ENCODE peak calls at places on chromosomes 16 and 17, in four cellular contexts. One of them, this sample, is unnamed.

GRCh38 chr16:1723450-1724147 is 17.6 kb downstream of the MAPK8IP3 start:
- DNase-seq in WTC11: peak; percentile 65
- DNase-seq in GM12878: no peak
- DNase-seq in K562: peak; percentile 64
- DNase-seq in this sample: peak; percentile 37

GRCh38 chr16:85306793-85307551 is 194.7 kb upstream of the CIBAR2 start:
- DNase-seq in WTC11: no peak
- DNase-seq in GM12878: no peak
- DNase-seq in K562: no peak
- DNase-seq in this sample: no peak

GRCh38 chr16:20897253-20897896 is 2.8 kb downstream of the DCUN1D3 start:
- DNase-seq in WTC11: no peak
- DNase-seq in GM12878: no peak
- DNase-seq in K562: no peak
- DNase-seq in this sample: peak; percentile 36

GRCh38 chr16:13193721-13194120 is 292.3 kb downstream of the SHISA9 start:
- DNase-seq in WTC11: no peak
- DNase-seq in GM12878: no peak
- DNase-seq in K562: no peak
- DNase-seq in this sample: no peak

GRCh38 chr17:15920758-15921239 is 24.1 kb upstream of the ADORA2B start:
- DNase-seq in WTC11: peak; percentile 20
- DNase-seq in GM12878: no peak
- DNase-seq in K562: peak; percentile 37
- DNase-seq in this sample: peak; percentile 77

GRCh38 chr17:51397361-51398127 is 137.2 kb downstream of the UTP18 start:
- DNase-seq in WTC11: no peak
- DNase-seq in GM12878: no peak
- DNase-seq in K562: no peak
- DNase-seq in this sample: no peak

GRCh38 chr17:57406131-57406980 is 150.0 kb downstream of the MSI2 start:
- DNase-seq in WTC11: no peak
- DNase-seq in GM12878: no peak
- DNase-seq in K562: no peak
- DNase-seq in this sample: peak; percentile 61

GRCh38 chr17:76071497-76072148 is 694 bp downstream of the SRP68 start:
- DNase-seq in WTC11: no peak
- DNase-seq in GM12878: no peak
- DNase-seq in K562: no peak
- DNase-seq in this sample: no peak

GRCh38 chr16:29007865-29008593 is 23.2 kb downstream of the LAT start:
- DNase-seq in WTC11: no peak
- DNase-seq in GM12878: no peak
- DNase-seq in K562: peak; percentile 42
- DNase-seq in this sample: no peak

GRCh38 chr17:75778861-75779249 is 5.8 kb upstream of the UNK start:
- DNase-seq in WTC11: peak; percentile 75
- DNase-seq in GM12878: no peak
- DNase-seq in K562: no peak
- DNase-seq in this sample: peak; percentile 49

GRCh38 chr17:29089601-29090044 is 46.7 kb downstream of the PIPOX start:
- DNase-seq in WTC11: no peak
- DNase-seq in GM12878: no peak
- DNase-seq in K562: no peak
- DNase-seq in this sample: no peak

GRCh38 chr16:567362-568256 is 804 bp downstream of the NHLRC4 start:
- DNase-seq in WTC11: no peak
- DNase-seq in GM12878: no peak
- DNase-seq in K562: no peak
- DNase-seq in this sample: no peak

GRCh38 chr16:66920924-66921680 is 2.4 kb upstream of the CDH16 start:
- DNase-seq in WTC11: no peak
- DNase-seq in GM12878: no peak
- DNase-seq in K562: no peak
- DNase-seq in this sample: no peak

GRCh38 chr17:81863833-81864768 is 3.8 kb upstream of the P4HB start:
- DNase-seq in WTC11: no peak
- DNase-seq in GM12878: no peak
- DNase-seq in K562: no peak
- DNase-seq in this sample: no peak

GRCh38 chr16:20300312-20301097 is 26.8 kb downstream of the GP2 start:
- DNase-seq in WTC11: peak; percentile 64
- DNase-seq in GM12878: peak; percentile 46
- DNase-seq in K562: peak; percentile 68
- DNase-seq in this sample: peak; percentile 71

GRCh38 chr16:19228057-19228456 is 57.5 kb upstream of the CLEC19A start:
- DNase-seq in WTC11: no peak
- DNase-seq in GM12878: no peak
- DNase-seq in K562: no peak
- DNase-seq in this sample: no peak

GRCh38 chr16:72023962-72024361 is 15.4 kb downstream of the DHODH start:
- DNase-seq in WTC11: no peak
- DNase-seq in GM12878: no peak
- DNase-seq in K562: no peak
- DNase-seq in this sample: peak; percentile 80

GRCh38 chr16:30839523-30840227 is 52.7 kb upstream of the ZNF629 start:
- DNase-seq in WTC11: no peak
- DNase-seq in GM12878: no peak
- DNase-seq in K562: no peak
- DNase-seq in this sample: no peak

GRCh38 chr17:56600246-56600645 is 6.7 kb downstream of the NOG start:
- DNase-seq in WTC11: no peak
- DNase-seq in GM12878: no peak
- DNase-seq in K562: no peak
- DNase-seq in this sample: no peak

GRCh38 chr16:27242868-27243590 is 25.5 kb downstream of the NSMCE1 start:
- DNase-seq in WTC11: no peak
- DNase-seq in GM12878: peak; percentile 71
- DNase-seq in K562: no peak
- DNase-seq in this sample: peak; percentile 83

GRCh38 chr16:55528974-55529373 is 20.1 kb downstream of the LPCAT2 start:
- DNase-seq in WTC11: no peak
- DNase-seq in GM12878: no peak
- DNase-seq in K562: no peak
- DNase-seq in this sample: no peak

DNA sequence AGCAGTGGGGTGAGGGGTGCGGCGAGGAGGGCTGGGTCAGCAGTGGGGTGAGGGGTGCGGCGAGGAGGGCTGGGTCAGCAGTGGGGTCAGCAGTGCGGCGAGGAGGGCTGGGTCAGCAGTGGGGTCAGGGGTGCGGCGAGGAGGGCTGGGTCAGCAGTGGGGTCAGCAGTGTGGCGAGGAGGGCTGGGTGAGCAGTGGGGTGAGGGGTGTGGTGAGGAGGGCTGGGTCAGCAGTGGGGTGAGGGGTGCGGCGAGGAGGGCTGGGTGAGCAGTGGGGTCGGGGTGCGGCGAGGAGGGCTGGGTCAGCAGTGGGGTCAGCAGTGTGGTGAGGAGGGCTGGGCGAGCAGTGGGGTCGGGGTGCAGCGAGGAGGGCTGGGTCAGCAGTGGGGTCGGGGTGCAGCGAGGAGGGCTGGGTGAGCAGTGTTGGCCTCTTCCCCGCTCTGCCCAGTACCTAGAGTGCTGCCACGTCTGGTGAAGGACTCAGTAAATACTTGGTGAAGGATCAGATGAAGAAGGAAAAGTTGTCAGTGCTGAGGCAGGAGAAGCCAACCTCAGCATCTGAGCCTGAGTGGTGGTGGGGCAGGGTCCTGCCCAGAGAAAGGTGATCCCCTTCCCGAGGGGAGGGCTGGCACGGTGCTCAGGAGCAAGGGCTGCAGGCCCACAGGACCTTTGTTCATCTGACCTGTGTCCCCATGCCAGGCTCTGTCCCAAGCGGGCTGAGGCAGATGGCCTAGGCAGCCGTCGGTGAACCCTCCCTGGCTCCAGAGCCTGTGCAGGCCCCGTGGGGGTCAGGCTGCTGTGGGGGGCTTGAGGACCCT is 94.0 kb downstream of the METRNL start:
- DNase-seq in WTC11: peak; percentile 11
- DNase-seq in GM12878: no peak
- DNase-seq in K562: no peak
- DNase-seq in this sample: no peak
- TF ChIP-seq CBFB in WTC11: no peak
- TF ChIP-seq CBFB in GM12878: no peak
- TF ChIP-seq CBFB in K562: no peak
- TF ChIP-seq CBFB in this sample: no peak

DNA sequence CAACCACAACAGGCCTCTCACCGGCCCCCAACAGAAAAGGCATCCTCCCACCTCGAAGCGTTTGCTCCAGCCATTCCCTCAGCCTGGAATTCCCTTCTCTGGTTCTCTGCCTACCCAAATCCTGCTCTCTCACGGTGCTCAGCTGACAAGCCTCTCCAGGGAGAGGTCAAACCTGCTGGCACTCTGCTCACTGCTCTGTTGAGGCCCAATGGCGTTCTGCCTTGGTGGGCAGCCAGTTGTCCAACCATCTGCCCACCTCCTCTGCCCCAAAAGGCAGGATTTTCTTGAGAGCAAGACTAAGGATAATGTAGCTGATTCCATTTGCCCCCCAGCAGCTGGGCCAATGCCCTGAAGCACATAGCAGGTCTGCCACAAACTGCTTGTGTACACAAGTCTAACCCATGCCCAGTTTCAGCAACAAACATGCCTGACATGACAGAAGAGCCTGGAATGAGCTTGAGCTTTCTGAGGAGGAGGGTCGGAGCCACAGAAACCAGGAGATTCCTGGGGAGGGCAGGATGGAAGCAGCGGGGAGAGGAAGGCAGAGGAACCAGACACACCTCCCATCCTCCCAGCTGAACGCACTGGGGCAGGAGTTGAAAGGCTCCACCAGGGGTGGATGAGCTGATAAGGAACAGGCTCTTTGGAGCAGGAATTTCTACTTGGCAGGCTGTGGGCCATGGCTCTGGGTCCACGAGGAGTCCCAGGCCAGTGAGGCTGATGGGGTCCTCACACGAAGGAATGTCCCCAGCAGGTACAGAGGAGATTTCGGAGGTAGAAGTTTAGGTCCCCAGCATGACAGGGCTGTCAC is 23.9 kb downstream of the ARHGAP27 start:
- DNase-seq in WTC11: no peak
- DNase-seq in GM12878: no peak
- DNase-seq in K562: no peak
- DNase-seq in this sample: no peak
- TF ChIP-seq CBFB in WTC11: no peak
- TF ChIP-seq CBFB in GM12878: no peak
- TF ChIP-seq CBFB in K562: no peak
- TF ChIP-seq CBFB in this sample: no peak

GRCh38 chr16:16048904-16049582 is 99.6 kb downstream of the ABCC1 start:
- DNase-seq in WTC11: no peak
- DNase-seq in GM12878: no peak
- DNase-seq in K562: peak; percentile 74
- DNase-seq in this sample: no peak

GRCh38 chr16:16045879-16046278 is 96.5 kb downstream of the ABCC1 start:
- DNase-seq in WTC11: peak; percentile 64
- DNase-seq in GM12878: no peak
- DNase-seq in K562: no peak
- DNase-seq in this sample: no peak

GRCh38 chr16:16047761-16048160 is 98.3 kb downstream of the ABCC1 start:
- DNase-seq in WTC11: no peak
- DNase-seq in GM12878: no peak
- DNase-seq in K562: no peak
- DNase-seq in this sample: no peak

GRCh38 chr16:16042076-16042475 is 92.7 kb downstream of the ABCC1 start:
- DNase-seq in WTC11: no peak
- DNase-seq in GM12878: no peak
- DNase-seq in K562: no peak
- DNase-seq in this sample: no peak

GRCh38 chr16:16045311-16045710 is 95.9 kb downstream of the ABCC1 start:
- DNase-seq in WTC11: no peak
- DNase-seq in GM12878: no peak
- DNase-seq in K562: no peak
- DNase-seq in this sample: no peak
- TF ChIP-seq CBFB in WTC11: no peak
- TF ChIP-seq CBFB in GM12878: no peak
- TF ChIP-seq CBFB in K562: no peak
- TF ChIP-seq CBFB in this sample: no peak

GRCh38 chr17:77877019-77877418 is 81.5 kb upstream of the TNRC6C start:
- DNase-seq in WTC11: no peak
- DNase-seq in GM12878: no peak
- DNase-seq in K562: no peak
- DNase-seq in this sample: no peak

GRCh38 chr17:77875051-77875780 is 83.3 kb upstream of the TNRC6C start:
- DNase-seq in WTC11: no peak
- DNase-seq in GM12878: no peak
- DNase-seq in K562: no peak
- DNase-seq in this sample: no peak

GRCh38 chr17:77874303-77875050 is 84.0 kb upstream of the TNRC6C start:
- DNase-seq in WTC11: no peak
- DNase-seq in GM12878: no peak
- DNase-seq in K562: no peak
- DNase-seq in this sample: no peak

GRCh38 chr17:77877674-77878355 is 80.7 kb upstream of the TNRC6C start:
- DNase-seq in WTC11: no peak
- DNase-seq in GM12878: no peak
- DNase-seq in K562: no peak
- DNase-seq in this sample: no peak

GRCh38 chr17:77875881-77876509 is 82.5 kb upstream of the TNRC6C start:
- DNase-seq in WTC11: no peak
- DNase-seq in GM12878: no peak
- DNase-seq in K562: peak; percentile 90
- DNase-seq in this sample: no peak
- TF ChIP-seq CBFB in WTC11: no peak
- TF ChIP-seq CBFB in GM12878: no peak
- TF ChIP-seq CBFB in K562: no peak
- TF ChIP-seq CBFB in this sample: no peak

GRCh38 chr16:49498241-49499017 is 124.8 kb downstream of the C16orf78 start:
- DNase-seq in WTC11: no peak
- DNase-seq in GM12878: no peak
- DNase-seq in K562: no peak
- DNase-seq in this sample: no peak
- TF ChIP-seq CBFB in WTC11: no peak
- TF ChIP-seq CBFB in GM12878: no peak
- TF ChIP-seq CBFB in K562: no peak
- TF ChIP-seq CBFB in this sample: no peak

This sample was measured in HepG2.